ENCODE peak calls at places on chromosomes 1 and 21, in four cellular contexts. A is GM04504; J is kidney; G is stimulated activated CD4-positive, alpha-beta T cell treated with anti-CD3 and anti-CD28 coated beads, Interleukin-12 subunit alpha, Interleukin-12 subunit beta, amount 100 ng/mL, for 48 hours. B is an unnamed sample.
A peak's percentile ranks its signal among the peaks of the same experiment; 100 is the strongest.

GRCh38 chr1:225440380-225440957 is 12.6 kb upstream of the LBR start:
- DNase-seq in A (no peak), J (no peak), G (no peak), B (no peak)

GRCh38 chr1:6041432-6042062 is 4.1 kb upstream of the KCNAB2 start:
- DNase-seq in A (no peak), J (no peak), G (no peak), B (no peak)

GRCh38 chr1:2588661-2589330 is 2.2 kb downstream of the PRXL2B start:
- DNase-seq in A (no peak), J (peak; percentile 77), G (no peak), B (no peak)

GRCh38 chr21:45543371-45543709 is 1.1 kb upstream of the SLC19A1 start:
- DNase-seq in A (no peak), J (no peak), G (no peak), B (no peak)

GRCh38 chr1:241711326-241711725 is 59.2 kb downstream of the WDR64 start:
- DNase-seq in A (no peak), J (no peak), G (no peak), B (no peak)

GRCh38 chr1:185646202-185646683 is 87.9 kb upstream of the HMCN1 start:
- DNase-seq in A (peak; percentile 97), J (no peak), G (no peak), B (peak; percentile 86)

GRCh38 chr21:26515257-26515656 is 57.8 kb downstream of the CYYR1 start:
- DNase-seq in A (no peak), J (no peak), G (no peak), B (no peak)

GRCh38 chr1:149846600-149847466 is 52.5 kb upstream of the BOLA1 start:
- DNase-seq in A (no peak), J (no peak), G (no peak), B (no peak)

GRCh38 chr1:35876988-35877387 is 6.0 kb upstream of the AGO1 start:
- DNase-seq in A (no peak), J (no peak), G (no peak), B (no peak)

GRCh38 chr1:44030606-44031050 is 634 bp downstream of the SLC6A9 start:
- DNase-seq in A (no peak), J (no peak), G (peak; percentile 15), B (peak; percentile 30)